ENCODE peak calls at places on chromosomes 5 and 9, in six cellular contexts. One of them, this sample, is unnamed. For H3K27me3, the result is how much of the 10 kb centered on the place peaks cover.

GRCh38 chr5:65144136-65144871 is 337.4 kb downstream of the ADAMTS6 start:
- DNase-seq in suprapubic skin: no peak
- DNase-seq in psoas muscle: no peak
- DNase-seq in uterus: no peak
- DNase-seq in CD8-positive, alpha-beta T cell: no peak
- DNase-seq in endothelial cell of umbilical vein: no peak
- DNase-seq in this sample: no peak

GRCh38 chr5:150860422-150860821 is 14.1 kb downstream of the IRGM start:
- DNase-seq in CD8-positive, alpha-beta T cell: no peak
- DNase-seq in psoas muscle: no peak
- DNase-seq in suprapubic skin: no peak
- DNase-seq in uterus: no peak
- DNase-seq in endothelial cell of umbilical vein: no peak
- DNase-seq in this sample: no peak

GRCh38 chr5:1930501-1930879 is 47.8 kb upstream of the IRX4 start:
- DNase-seq in endothelial cell of umbilical vein: no peak
- DNase-seq in CD8-positive, alpha-beta T cell: no peak
- DNase-seq in psoas muscle: no peak
- DNase-seq in uterus: peak
- DNase-seq in suprapubic skin: no peak
- DNase-seq in this sample: no peak

GRCh38 chr5:179279347-179280094 is 65.7 kb downstream of the ADAMTS2 start:
- DNase-seq in suprapubic skin: no peak
- DNase-seq in uterus: no peak
- DNase-seq in endothelial cell of umbilical vein: no peak
- DNase-seq in CD8-positive, alpha-beta T cell: no peak
- DNase-seq in psoas muscle: peak
- DNase-seq in this sample: no peak

GRCh38 chr5:9626955-9627354 is 3.2 kb downstream of the TAS2R1 start:
- DNase-seq in psoas muscle: no peak
- DNase-seq in suprapubic skin: no peak
- DNase-seq in CD8-positive, alpha-beta T cell: no peak
- DNase-seq in endothelial cell of umbilical vein: no peak
- DNase-seq in uterus: no peak
- DNase-seq in this sample: no peak

GRCh38 chr9:34417734-34418133 is 40.6 kb downstream of the FAM219A start:
- DNase-seq in endothelial cell of umbilical vein: no peak
- DNase-seq in uterus: no peak
- DNase-seq in psoas muscle: no peak
- DNase-seq in CD8-positive, alpha-beta T cell: no peak
- DNase-seq in suprapubic skin: no peak
- DNase-seq in this sample: no peak

GRCh38 chr5:122656577-122656976 is 118.3 kb upstream of the SNX2 start:
- DNase-seq in uterus: no peak
- DNase-seq in CD8-positive, alpha-beta T cell: no peak
- DNase-seq in psoas muscle: no peak
- DNase-seq in suprapubic skin: no peak
- DNase-seq in endothelial cell of umbilical vein: no peak
- DNase-seq in this sample: no peak

GRCh38 chr9:35051069-35051967 is 21.1 kb downstream of the VCP start:
- DNase-seq in endothelial cell of umbilical vein: peak
- DNase-seq in psoas muscle: peak
- DNase-seq in suprapubic skin: no peak
- DNase-seq in uterus: peak
- DNase-seq in CD8-positive, alpha-beta T cell: peak
- DNase-seq in this sample: peak

GRCh38 chr9:116098476-116098875 is 55.1 kb upstream of the PAPPA start:
- DNase-seq in uterus: no peak
- DNase-seq in psoas muscle: no peak
- DNase-seq in endothelial cell of umbilical vein: no peak
- DNase-seq in suprapubic skin: no peak
- DNase-seq in CD8-positive, alpha-beta T cell: no peak
- DNase-seq in this sample: no peak

GRCh38 chr9:5626727-5627634 is 1.9 kb upstream of the RIC1 start:
- DNase-seq in CD8-positive, alpha-beta T cell: peak
- DNase-seq in endothelial cell of umbilical vein: peak
- DNase-seq in uterus: peak
- DNase-seq in psoas muscle: peak
- DNase-seq in suprapubic skin: no peak
- DNase-seq in this sample: peak

GRCh38 chr5:116632890-116633289 is 58.3 kb upstream of the SEMA6A start:
- DNase-seq in endothelial cell of umbilical vein: no peak
- DNase-seq in suprapubic skin: no peak
- DNase-seq in psoas muscle: no peak
- DNase-seq in CD8-positive, alpha-beta T cell: no peak
- DNase-seq in uterus: no peak
- DNase-seq in this sample: no peak

GRCh38 chr5:7435503-7435902 is 39.6 kb downstream of the ADCY2 start:
- DNase-seq in uterus: no peak
- DNase-seq in suprapubic skin: no peak
- DNase-seq in CD8-positive, alpha-beta T cell: no peak
- DNase-seq in psoas muscle: no peak
- DNase-seq in endothelial cell of umbilical vein: no peak
- DNase-seq in this sample: no peak

GRCh38 chr9:130144703-130145102 is 27.5 kb upstream of the NCS1 start:
- DNase-seq in CD8-positive, alpha-beta T cell: no peak
- DNase-seq in suprapubic skin: no peak
- DNase-seq in uterus: no peak
- DNase-seq in endothelial cell of umbilical vein: no peak
- DNase-seq in psoas muscle: no peak
- DNase-seq in this sample: no peak

DNA sequence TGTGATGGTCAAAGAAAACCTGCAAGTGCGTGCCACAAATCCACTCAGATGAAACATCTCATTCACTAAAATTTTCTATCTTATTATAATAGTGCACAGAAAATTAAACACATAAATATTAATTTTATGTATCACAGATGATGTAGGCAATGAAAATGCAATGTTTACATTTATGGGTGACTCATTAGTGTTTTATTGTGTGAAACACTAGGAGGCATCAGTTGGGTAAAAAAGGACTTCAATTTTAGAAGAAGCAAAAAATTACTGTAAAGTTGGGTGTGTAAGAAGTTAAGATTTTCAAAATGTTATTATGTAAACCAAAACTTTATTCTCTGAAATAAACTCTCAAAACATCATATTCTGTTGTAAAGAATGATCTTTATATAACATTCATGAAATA is 4.0 kb downstream of the MEF2C start:
- DNase-seq in suprapubic skin: no peak
- DNase-seq in endothelial cell of umbilical vein: peak
- DNase-seq in uterus: no peak
- DNase-seq in CD8-positive, alpha-beta T cell: no peak
- DNase-seq in psoas muscle: no peak
- DNase-seq in this sample: no peak
- TF ChIP-seq CTCF in suprapubic skin: no peak
- TF ChIP-seq CTCF in endothelial cell of umbilical vein: no peak
- TF ChIP-seq CTCF in uterus: no peak
- TF ChIP-seq CTCF in CD8-positive, alpha-beta T cell: no peak
- TF ChIP-seq CTCF in psoas muscle: no peak
- TF ChIP-seq CTCF in this sample: no peak

GRCh38 chr9:132559711-132560110 is 22.7 kb upstream of the BARHL1 start:
- DNase-seq in uterus: no peak
- DNase-seq in CD8-positive, alpha-beta T cell: no peak
- DNase-seq in endothelial cell of umbilical vein: no peak
- DNase-seq in suprapubic skin: no peak
- DNase-seq in psoas muscle: no peak
- DNase-seq in this sample: no peak
- H3K27me3 ChIP-seq in uterus: under half
- H3K27me3 ChIP-seq in CD8-positive, alpha-beta T cell: under half
- H3K27me3 ChIP-seq in endothelial cell of umbilical vein: under half
- H3K27me3 ChIP-seq in suprapubic skin: under half
- H3K27me3 ChIP-seq in psoas muscle: under half
- H3K27me3 ChIP-seq in this sample: under half

GRCh38 chr9:27430754-27431540 is 93.1 kb upstream of the IFNK start:
- DNase-seq in suprapubic skin: no peak
- DNase-seq in CD8-positive, alpha-beta T cell: no peak
- DNase-seq in psoas muscle: no peak
- DNase-seq in uterus: no peak
- DNase-seq in endothelial cell of umbilical vein: no peak
- DNase-seq in this sample: no peak
- H3K27ac ChIP-seq in suprapubic skin: peak
- H3K27ac ChIP-seq in CD8-positive, alpha-beta T cell: no peak
- H3K27ac ChIP-seq in psoas muscle: no peak
- H3K27ac ChIP-seq in uterus: peak
- H3K27ac ChIP-seq in endothelial cell of umbilical vein: no peak
- H3K27ac ChIP-seq in this sample: no peak

DNA sequence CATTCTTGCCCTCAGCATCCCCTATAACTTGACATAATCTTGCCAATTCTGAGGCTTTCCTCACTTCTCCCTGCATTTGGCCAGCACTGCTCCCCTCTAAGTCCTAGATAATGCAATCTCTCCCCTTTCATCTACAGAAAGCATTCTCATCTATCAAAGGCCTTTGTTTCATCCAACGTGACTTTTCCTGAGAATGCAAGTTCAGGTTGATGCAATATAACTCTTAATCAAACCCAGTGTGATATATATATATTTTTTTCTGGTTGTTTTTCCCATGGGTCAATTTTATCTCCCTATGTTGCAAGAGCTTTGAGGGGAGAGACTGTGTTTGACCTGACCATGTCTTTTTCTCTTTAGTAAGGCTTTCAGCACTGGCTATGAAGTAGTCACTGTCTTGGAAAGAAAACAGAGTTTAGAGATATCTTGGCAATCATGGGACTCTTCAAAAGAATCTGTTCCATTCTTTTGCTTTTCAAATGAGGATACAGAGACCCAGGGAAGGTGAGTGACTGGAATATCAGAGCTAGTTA is 268.6 kb downstream of the TRPM3 start:
- DNase-seq in uterus: no peak
- DNase-seq in endothelial cell of umbilical vein: no peak
- DNase-seq in psoas muscle: no peak
- DNase-seq in CD8-positive, alpha-beta T cell: no peak
- DNase-seq in suprapubic skin: no peak
- DNase-seq in this sample: no peak
- TF ChIP-seq CTCF in uterus: no peak
- TF ChIP-seq CTCF in endothelial cell of umbilical vein: no peak
- TF ChIP-seq CTCF in psoas muscle: no peak
- TF ChIP-seq CTCF in CD8-positive, alpha-beta T cell: no peak
- TF ChIP-seq CTCF in suprapubic skin: no peak
- TF ChIP-seq CTCF in this sample: no peak

GRCh38 chr5:109936996-109937395 is 247.3 kb downstream of the MAN2A1 start:
- DNase-seq in suprapubic skin: no peak
- DNase-seq in CD8-positive, alpha-beta T cell: no peak
- DNase-seq in psoas muscle: no peak
- DNase-seq in uterus: no peak
- DNase-seq in endothelial cell of umbilical vein: no peak
- DNase-seq in this sample: no peak

GRCh38 chr5:109938453-109938852 is 248.7 kb downstream of the MAN2A1 start:
- DNase-seq in suprapubic skin: no peak
- DNase-seq in uterus: no peak
- DNase-seq in psoas muscle: no peak
- DNase-seq in endothelial cell of umbilical vein: no peak
- DNase-seq in CD8-positive, alpha-beta T cell: no peak
- DNase-seq in this sample: no peak

GRCh38 chr5:109936091-109936490 is 246.4 kb downstream of the MAN2A1 start:
- DNase-seq in psoas muscle: no peak
- DNase-seq in suprapubic skin: no peak
- DNase-seq in CD8-positive, alpha-beta T cell: no peak
- DNase-seq in endothelial cell of umbilical vein: no peak
- DNase-seq in uterus: no peak
- DNase-seq in this sample: no peak

GRCh38 chr5:109939109-109939682 is 249.5 kb downstream of the MAN2A1 start:
- DNase-seq in psoas muscle: no peak
- DNase-seq in endothelial cell of umbilical vein: no peak
- DNase-seq in suprapubic skin: no peak
- DNase-seq in CD8-positive, alpha-beta T cell: no peak
- DNase-seq in uterus: no peak
- DNase-seq in this sample: no peak

GRCh38 chr5:109937951-109938350 is 248.2 kb downstream of the MAN2A1 start:
- DNase-seq in psoas muscle: no peak
- DNase-seq in CD8-positive, alpha-beta T cell: no peak
- DNase-seq in endothelial cell of umbilical vein: no peak
- DNase-seq in uterus: no peak
- DNase-seq in suprapubic skin: no peak
- DNase-seq in this sample: no peak
- H3K27me3 ChIP-seq in psoas muscle: under half
- H3K27me3 ChIP-seq in CD8-positive, alpha-beta T cell: under half
- H3K27me3 ChIP-seq in endothelial cell of umbilical vein: under half
- H3K27me3 ChIP-seq in uterus: under half
- H3K27me3 ChIP-seq in suprapubic skin: under half
- H3K27me3 ChIP-seq in this sample: under half

GRCh38 chr5:95993776-95994175 is 32.1 kb upstream of the ELL2 start:
- DNase-seq in uterus: no peak
- DNase-seq in suprapubic skin: no peak
- DNase-seq in CD8-positive, alpha-beta T cell: no peak
- DNase-seq in endothelial cell of umbilical vein: no peak
- DNase-seq in psoas muscle: no peak
- DNase-seq in this sample: no peak

GRCh38 chr5:95993261-95993660 is 31.6 kb upstream of the ELL2 start:
- DNase-seq in endothelial cell of umbilical vein: no peak
- DNase-seq in psoas muscle: no peak
- DNase-seq in suprapubic skin: no peak
- DNase-seq in uterus: no peak
- DNase-seq in CD8-positive, alpha-beta T cell: no peak
- DNase-seq in this sample: no peak

GRCh38 chr5:95995947-95996489 is 34.4 kb upstream of the ELL2 start:
- DNase-seq in endothelial cell of umbilical vein: no peak
- DNase-seq in psoas muscle: no peak
- DNase-seq in uterus: no peak
- DNase-seq in CD8-positive, alpha-beta T cell: no peak
- DNase-seq in suprapubic skin: no peak
- DNase-seq in this sample: no peak

GRCh38 chr5:96000308-96000707 is 38.7 kb upstream of the ELL2 start:
- DNase-seq in psoas muscle: no peak
- DNase-seq in CD8-positive, alpha-beta T cell: no peak
- DNase-seq in uterus: no peak
- DNase-seq in endothelial cell of umbilical vein: no peak
- DNase-seq in suprapubic skin: no peak
- DNase-seq in this sample: no peak

DNA sequence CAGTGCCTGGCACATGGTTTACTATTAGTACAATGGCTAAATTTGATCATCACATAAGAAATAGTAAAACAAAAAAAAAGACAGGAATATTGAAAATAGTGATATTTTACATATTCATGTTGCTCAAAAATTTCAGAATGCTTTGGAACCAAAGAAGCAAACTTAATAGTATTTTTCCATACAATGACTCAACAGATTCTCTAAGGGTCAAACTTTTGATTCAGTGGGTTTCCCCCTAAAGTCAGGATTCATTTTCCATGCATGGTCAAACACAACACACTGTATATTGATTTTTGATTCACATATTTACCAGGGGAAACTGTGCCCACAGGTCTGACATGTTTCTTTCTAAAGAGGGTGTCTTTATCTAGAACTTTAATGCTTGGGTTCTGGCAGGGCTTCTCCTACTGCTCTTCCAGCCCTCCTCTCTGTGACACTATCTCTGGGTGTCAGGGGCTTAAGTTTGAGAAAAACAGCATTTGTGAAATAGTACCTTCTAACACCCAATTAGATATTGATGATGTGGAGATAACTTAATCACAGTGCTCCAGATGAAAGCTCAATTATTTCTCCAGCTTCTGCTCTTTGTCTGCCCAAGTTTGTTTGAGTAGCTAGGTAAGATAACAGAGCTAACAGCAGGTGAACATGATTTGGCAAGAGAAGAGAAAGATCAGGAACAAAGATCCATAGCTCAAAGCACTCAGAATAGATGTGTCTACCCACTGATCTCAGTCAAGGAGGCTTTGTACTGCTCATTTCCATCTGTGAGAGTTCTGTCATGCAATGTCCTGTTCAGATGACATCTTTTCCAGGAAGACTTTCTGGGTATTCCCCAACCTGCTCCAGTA is 35.5 kb upstream of the ELL2 start:
- DNase-seq in suprapubic skin: no peak
- DNase-seq in psoas muscle: no peak
- DNase-seq in endothelial cell of umbilical vein: no peak
- DNase-seq in CD8-positive, alpha-beta T cell: no peak
- DNase-seq in uterus: no peak
- DNase-seq in this sample: no peak
- H3K27ac ChIP-seq in suprapubic skin: no peak
- H3K27ac ChIP-seq in psoas muscle: no peak
- H3K27ac ChIP-seq in endothelial cell of umbilical vein: no peak
- H3K27ac ChIP-seq in CD8-positive, alpha-beta T cell: no peak
- H3K27ac ChIP-seq in uterus: no peak
- H3K27ac ChIP-seq in this sample: no peak

This sample was measured in lung.